ENCODE peak calls at places on chromosome X, in eight cellular contexts. U is pancreas, D is cardiac muscle cell, C is tibial nerve, O is uterus, V is endothelial cell of umbilical vein, I is MM.1S, J is heart left ventricle. Q is an unnamed sample.

GRCh38 chrX:89033723-89034122 is 286.7 kb downstream of the CPXCR1 start:
- DNase-seq in U (no peak), D (no peak), C (no peak), O (no peak), V (no peak), I (no peak), J (no peak), Q (no peak)

GRCh38 chrX:136866337-136867095 is 14.0 kb downstream of the RBMX start:
- DNase-seq in U (no peak), D (no peak), C (no peak), O (no peak), V (no peak), I (no peak), J (no peak), Q (no peak)

GRCh38 chrX:70196961-70197805 is 19.9 kb downstream of the DGAT2L6 start:
- DNase-seq in U (no peak), D (peak), C (peak), O (peak), V (peak), I (peak), J (peak), Q (no peak)

GRCh38 chrX:154596290-154596929 is 11.5 kb downstream of the CTAG1A start:
- DNase-seq in U (no peak), D (peak), C (no peak), O (no peak), V (no peak), I (no peak), J (no peak), Q (no peak)

GRCh38 chrX:3699841-3700381 is 13.5 kb downstream of the PRKX start:
- DNase-seq in U (no peak), D (no peak), C (no peak), O (no peak), V (peak), I (peak), J (no peak), Q (no peak)

GRCh38 chrX:131617182-131617581 is 73.3 kb downstream of the OR13H1 start:
- DNase-seq in U (no peak), D (no peak), C (no peak), O (no peak), V (no peak), I (no peak), J (no peak), Q (no peak)

GRCh38 chrX:38627683-38628082 is 66.3 kb downstream of the TSPAN7 start:
- DNase-seq in U (no peak), D (no peak), C (no peak), O (no peak), V (peak), I (peak), J (no peak), Q (no peak)

GRCh38 chrX:87236836-87237235 is 280.8 kb upstream of the KLHL4 start:
- DNase-seq in U (no peak), D (no peak), C (no peak), O (no peak), V (no peak), I (no peak), J (no peak), Q (no peak)

GRCh38 chrX:141278306-141278705 is 36.0 kb upstream of the SPANXC start:
- DNase-seq in U (peak), D (peak), C (no peak), O (no peak), V (peak), I (peak), J (no peak), Q (no peak)

GRCh38 chrX:46226422-46226821 is 318.8 kb downstream of the ZNF674 start:
- DNase-seq in U (no peak), D (no peak), C (no peak), O (no peak), V (no peak), I (no peak), J (no peak), Q (no peak)

GRCh38 chrX:14529288-14529989 is at the start of gene GLRA2:
- DNase-seq in U (no peak), D (peak), C (no peak), O (peak), V (no peak), I (peak), J (peak), Q (no peak)

GRCh38 chrX:139691493-139691842 is 16.5 kb downstream of the MCF2 start:
- DNase-seq in U (peak), D (peak), C (no peak), O (no peak), V (no peak), I (no peak), J (no peak), Q (no peak)

GRCh38 chrX:123859409-123859827 is 435 bp upstream of the XIAP start:
- DNase-seq in U (no peak), D (no peak), C (peak), O (no peak), V (no peak), I (no peak), J (no peak), Q (no peak)

GRCh38 chrX:9767375-9767774 is 1.7 kb upstream of the GPR143 start:
- DNase-seq in U (no peak), D (no peak), C (no peak), O (no peak), V (peak), I (no peak), J (no peak), Q (no peak)

GRCh38 chrX:39728852-39729587 is 368.7 kb downstream of the BCOR start:
- DNase-seq in U (no peak), D (no peak), C (no peak), O (no peak), V (no peak), I (no peak), J (no peak), Q (no peak)

GRCh38 chrX:37485429-37485828 is 86.0 kb upstream of the LANCL3 start:
- DNase-seq in U (peak), D (no peak), C (no peak), O (no peak), V (no peak), I (no peak), J (no peak), Q (no peak)

GRCh38 chrX:63475200-63475599 is 124.1 kb upstream of the SPIN4 start:
- DNase-seq in U (no peak), D (no peak), C (no peak), O (no peak), V (no peak), I (no peak), J (no peak), Q (no peak)

GRCh38 chrX:84044051-84044450 is 143.9 kb downstream of the RPS6KA6 start:
- DNase-seq in U (no peak), D (no peak), C (no peak), O (no peak), V (no peak), I (no peak), J (no peak), Q (no peak)

GRCh38 chrX:85836868-85837267 is 210.5 kb downstream of the CHM start:
- DNase-seq in U (no peak), D (no peak), C (no peak), O (no peak), V (no peak), I (no peak), J (no peak), Q (no peak)

GRCh38 chrX:41984628-41985027 is 61.3 kb upstream of the CASK start:
- DNase-seq in U (no peak), D (no peak), C (no peak), O (no peak), V (no peak), I (no peak), J (no peak), Q (no peak)

GRCh38 chrX:35380808-35381700 is 417.1 kb upstream of the MAGEB16 start:
- DNase-seq in U (no peak), D (peak), C (no peak), O (no peak), V (peak), I (peak), J (no peak), Q (no peak)

GRCh38 chrX:21374994-21375794 is 976 bp downstream of the CNKSR2 start:
- DNase-seq in U (no peak), D (peak), C (no peak), O (no peak), V (no peak), I (no peak), J (no peak), Q (peak)

GRCh38 chrX:45022144-45022543 is 149.2 kb downstream of the KDM6A start:
- DNase-seq in U (no peak), D (no peak), C (no peak), O (no peak), V (no peak), I (no peak), J (no peak), Q (no peak)

DNA sequence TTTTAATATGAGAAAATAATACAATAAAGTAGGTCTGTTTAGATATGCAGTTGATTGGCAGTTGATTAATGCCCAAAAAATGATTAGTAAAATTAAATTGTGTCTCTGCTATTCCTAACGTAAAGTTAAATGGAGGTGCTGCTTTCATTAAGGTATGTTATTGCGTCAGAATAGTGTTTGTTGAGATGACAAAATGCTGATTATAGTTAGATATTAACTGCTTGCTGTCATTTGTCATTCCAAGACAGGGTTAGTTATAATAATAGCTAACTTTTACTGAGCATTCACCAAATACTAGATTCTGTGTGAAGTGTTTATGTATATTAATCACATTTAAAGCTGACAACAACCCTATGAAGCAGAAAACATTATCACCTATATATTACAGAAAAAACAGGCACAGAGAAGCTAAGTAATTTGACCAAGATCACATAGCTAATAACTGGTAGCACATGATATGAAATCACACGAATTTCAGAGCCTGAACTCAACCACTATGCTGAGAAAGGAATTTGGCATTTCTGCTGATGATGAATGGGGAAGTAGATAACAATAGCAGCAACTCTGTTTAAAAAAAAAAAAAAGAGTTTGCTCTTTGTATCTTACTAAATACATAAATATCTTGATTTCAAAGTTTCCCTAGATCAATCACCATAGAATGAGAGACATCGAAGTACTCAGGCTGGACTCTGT is 59.7 kb upstream of the WDR44 start:
- DNase-seq in U (no peak), D (no peak), C (no peak), O (no peak), V (no peak), I (no peak), J (no peak), Q (no peak)
- H3K27ac ChIP-seq in U (no peak), D (no peak), C (no peak), O (no peak), V (no peak), I (no peak), J (no peak), Q (no peak)

DNA sequence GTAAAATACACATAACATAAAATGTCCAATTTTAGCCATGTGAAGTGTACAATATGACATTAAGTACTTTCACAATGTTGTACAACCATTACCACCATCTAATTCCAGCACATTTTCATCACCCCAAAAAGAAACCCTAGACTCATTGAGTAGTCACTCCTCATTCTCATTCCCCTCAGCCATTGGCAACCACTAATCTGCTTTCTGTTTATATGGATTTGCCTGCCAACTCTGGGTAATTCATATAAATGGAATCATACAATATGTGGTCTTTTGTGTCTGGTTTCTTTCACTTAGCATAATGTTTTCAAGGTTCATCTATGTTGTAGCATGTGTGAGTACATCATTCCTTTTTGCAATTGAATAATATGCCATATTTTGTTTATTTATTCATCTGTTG is 43.0 kb downstream of the EIF2S3 start:
- DNase-seq in U (no peak), D (no peak), C (no peak), O (no peak), V (no peak), I (no peak), J (no peak), Q (no peak)
- TF ChIP-seq CTCF in U (no peak), D (no peak), C (no peak), O (no peak), V (no peak), I (no peak), J (no peak), Q (no peak)

DNA sequence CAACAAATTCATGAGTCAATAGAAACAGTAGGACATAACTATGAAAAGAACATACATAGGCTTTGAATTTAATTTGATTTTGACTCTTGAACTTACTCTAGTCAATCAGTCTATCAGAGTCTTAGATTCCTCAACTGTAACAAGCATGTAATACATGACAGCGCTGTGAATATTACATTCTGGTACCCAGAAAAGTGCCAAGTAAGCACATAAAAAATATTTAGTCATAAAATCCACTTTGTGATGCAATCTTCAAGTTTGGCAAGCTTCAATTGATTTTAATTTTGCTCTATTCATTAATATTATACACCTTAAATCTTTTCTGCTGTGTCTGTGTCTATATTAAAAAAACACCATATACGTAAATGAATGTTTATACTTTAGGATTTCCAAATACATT is 483.3 kb downstream of the PRR32 start:
- DNase-seq in U (no peak), D (no peak), C (no peak), O (no peak), V (no peak), I (no peak), J (no peak), Q (no peak)
- H3K27ac ChIP-seq in U (no peak), D (no peak), C (no peak), O (no peak), V (no peak), I (no peak), J (no peak), Q (no peak)

GRCh38 chrX:114626323-114626722 is 42.4 kb downstream of the HTR2C start:
- DNase-seq in U (no peak), D (peak), C (no peak), O (no peak), V (peak), I (peak), J (no peak), Q (no peak)
- TF ChIP-seq CTCF in U (no peak), D (peak), C (no peak), O (no peak), V (no peak), I (peak), J (no peak), Q (peak)